ENCODE peak calls at places on chromosomes 13 and 19, in eight cellular contexts. F, N, P, T, V, L, M and U are unnamed samples.

GRCh38 chr13:24081388-24081787 is 79.1 kb upstream of the SPATA13 start:
- DNase-seq in V (no peak), L (no peak), N (no peak), F (no peak), T (no peak), M (no peak), P (no peak), U (no peak)

GRCh38 chr13:51728972-51729371 is 75.0 kb downstream of the DHRS12 start:
- DNase-seq in M (no peak), V (no peak), F (no peak), N (no peak), P (no peak), L (no peak), T (no peak), U (no peak)

GRCh38 chr13:98847780-98848179 is 95.3 kb upstream of the SLC15A1 start:
- DNase-seq in M (no peak), L (no peak), T (peak; percentile 62), P (peak; percentile 22), N (no peak), F (no peak), V (no peak), U (no peak)

GRCh38 chr13:40149611-40150283 is 494.3 kb downstream of the COG6 start:
- DNase-seq in F (no peak), P (no peak), T (peak; percentile 77), N (no peak), L (no peak), V (no peak), M (no peak), U (no peak)

GRCh38 chr19:13053761-13054604 is 48.7 kb downstream of the LYL1 start:
- DNase-seq in M (no peak), L (no peak), V (no peak), N (no peak), P (peak; percentile 74), F (no peak), T (peak; percentile 97), U (no peak)

GRCh38 chr13:35512271-35512920 is 35.9 kb upstream of the MAB21L1 start:
- DNase-seq in T (peak; percentile 51), L (no peak), V (no peak), N (no peak), P (no peak), M (no peak), F (no peak), U (no peak)

GRCh38 chr19:2221250-2221831 is 14.8 kb downstream of the PLEKHJ1 start:
- DNase-seq in N (no peak), L (no peak), V (no peak), F (no peak), P (no peak), M (no peak), T (no peak), U (no peak)

GRCh38 chr19:10514211-10515145 is 2.8 kb downstream of the S1PR5 start:
- DNase-seq in F (no peak), P (peak; percentile 50), N (no peak), V (no peak), L (no peak), T (no peak), M (no peak), U (no peak)

GRCh38 chr13:45269204-45269603 is 68.4 kb upstream of the KCTD4 start:
- DNase-seq in F (no peak), V (no peak), L (no peak), M (no peak), T (no peak), N (no peak), P (no peak), U (no peak)

GRCh38 chr13:42405665-42406390 is 133.9 kb downstream of the AKAP11 start:
- DNase-seq in T (no peak), L (no peak), P (no peak), M (no peak), V (peak; percentile 17), F (no peak), N (no peak), U (no peak)

GRCh38 chr13:93411281-93411680 is 184.7 kb downstream of the GPC6 start:
- DNase-seq in N (no peak), P (no peak), L (no peak), T (no peak), M (no peak), V (no peak), F (no peak), U (no peak)

GRCh38 chr13:24005711-24006281 is 108.5 kb upstream of the C1QTNF9B start:
- DNase-seq in P (no peak), L (no peak), M (no peak), F (no peak), T (no peak), N (no peak), V (no peak), U (no peak)

GRCh38 chr13:24381539-24382265 is 72.3 kb downstream of the C1QTNF9 start:
- DNase-seq in V (no peak), M (no peak), T (peak; percentile 77), F (no peak), N (no peak), L (no peak), P (no peak), U (no peak)

GRCh38 chr19:5686647-5687359 is 3.3 kb upstream of the RPL36 start:
- DNase-seq in V (peak; percentile 90), L (peak; percentile 62), T (peak; percentile 93), M (peak; percentile 93), P (peak; percentile 100), F (peak; percentile 88), N (peak; percentile 90), U (peak; percentile 94)

GRCh38 chr13:95438297-95438696 is 114.2 kb upstream of the CLDN10 start:
- DNase-seq in P (no peak), M (no peak), T (no peak), N (no peak), F (no peak), L (no peak), V (no peak), U (no peak)

GRCh38 chr13:26518433-26519084 is 38.9 kb upstream of the WASF3 start:
- DNase-seq in M (no peak), P (no peak), V (no peak), L (no peak), F (peak; percentile 6), N (no peak), T (no peak), U (no peak)